ENCODE peak calls at places on chromosomes 13 and 19, in nine cellular contexts. E is cardiac muscle cell; Q is psoas muscle; M is right lobe of liver; T is mucosa of descending colon; H is CD8-positive, alpha-beta memory T cell; U is Panc1; L is fibroblast of lung; N is PC-3. P is an unnamed sample.

GRCh38 chr19:3873151-3873550 is 4.3 kb upstream of the ZFR2 start:
- DNase-seq in E (no peak), Q (no peak), M (no peak), T (no peak), H (no peak), U (no peak), L (no peak), N (no peak), P (no peak)

GRCh38 chr13:109900320-109900719 is 113.9 kb upstream of the IRS2 start:
- DNase-seq in E (peak; percentile 24), Q (no peak), M (no peak), T (no peak), H (no peak), U (no peak), L (no peak), N (no peak), P (no peak)

GRCh38 chr19:45862271-45862563 is 730 bp downstream of the SYMPK start:
- DNase-seq in E (no peak), Q (no peak), M (no peak), T (no peak), H (no peak), U (no peak), L (no peak), N (peak; percentile 6), P (no peak)

GRCh38 chr19:8004723-8005513 is 523 bp downstream of the ELAVL1 start:
- DNase-seq in E (peak; percentile 50), Q (no peak), M (no peak), T (peak; percentile 12), H (peak; percentile 23), U (no peak), L (peak; percentile 12), N (peak; percentile 19), P (peak; percentile 11)

GRCh38 chr13:39273953-39274352 is 235.7 kb downstream of the NHLRC3 start:
- DNase-seq in E (peak; percentile 26), Q (no peak), M (no peak), T (peak; percentile 62), H (no peak), U (no peak), L (peak; percentile 20), N (peak; percentile 28), P (peak; percentile 17)

GRCh38 chr19:34964598-34964997 is 569 bp upstream of the ZNF792 start:
- DNase-seq in E (no peak), Q (no peak), M (no peak), T (no peak), H (no peak), U (no peak), L (no peak), N (no peak), P (no peak)

GRCh38 chr13:42190529-42190928 is 81.4 kb upstream of the AKAP11 start:
- DNase-seq in E (no peak), Q (no peak), M (no peak), T (no peak), H (no peak), U (no peak), L (no peak), N (no peak), P (no peak)

GRCh38 chr13:71860547-71861131 is 6.4 kb downstream of the DACH1 start:
- DNase-seq in E (no peak), Q (no peak), M (no peak), T (no peak), H (no peak), U (no peak), L (no peak), N (no peak), P (peak; percentile 79)

GRCh38 chr13:59680429-59681024 is 483.2 kb downstream of the DIAPH3 start:
- DNase-seq in E (peak; percentile 49), Q (no peak), M (no peak), T (no peak), H (peak; percentile 5), U (no peak), L (peak; percentile 59), N (peak; percentile 39), P (peak; percentile 41)

GRCh38 chr19:17931532-17932191 is 1.2 kb upstream of the CCDC124 start:
- DNase-seq in E (peak; percentile 32), Q (no peak), M (no peak), T (no peak), H (no peak), U (no peak), L (no peak), N (no peak), P (peak; percentile 15)

GRCh38 chr13:76594435-76594834 is 291.8 kb downstream of the KCTD12 start:
- DNase-seq in E (no peak), Q (no peak), M (no peak), T (no peak), H (no peak), U (no peak), L (no peak), N (no peak), P (no peak)

GRCh38 chr13:21822029-21822428 is 151.2 kb downstream of the FGF9 start:
- DNase-seq in E (no peak), Q (no peak), M (no peak), T (no peak), H (no peak), U (no peak), L (no peak), N (no peak), P (no peak)

GRCh38 chr19:29400917-29401711 is 124.7 kb upstream of the VSTM2B start:
- DNase-seq in E (no peak), Q (no peak), M (no peak), T (no peak), H (no peak), U (no peak), L (no peak), N (no peak), P (no peak)

GRCh38 chr19:3849092-3849491 is 19.7 kb downstream of the ZFR2 start:
- DNase-seq in E (no peak), Q (no peak), M (no peak), T (peak; percentile 55), H (peak; percentile 26), U (no peak), L (no peak), N (peak; percentile 67), P (peak; percentile 9)

GRCh38 chr19:2371656-2372055 is 11.6 kb downstream of the TMPRSS9 start:
- DNase-seq in E (no peak), Q (no peak), M (no peak), T (no peak), H (no peak), U (no peak), L (no peak), N (peak; percentile 44), P (no peak)

GRCh38 chr13:35872369-35872768 is 258.8 kb downstream of the DCLK1 start:
- DNase-seq in E (no peak), Q (no peak), M (no peak), T (no peak), H (no peak), U (no peak), L (no peak), N (no peak), P (no peak)
- H3K36me3 ChIP-seq in E (no peaks in the 10 kb centered on the region), Q (no peaks in the 10 kb centered on the region), M (no peaks in the 10 kb centered on the region), T (no peaks in the 10 kb centered on the region), H (no peaks in the 10 kb centered on the region), U (no peaks in the 10 kb centered on the region), L (no peaks in the 10 kb centered on the region), N (no peaks in the 10 kb centered on the region), P (no peaks in the 10 kb centered on the region)

GRCh38 chr19:6856749-6857372 is 30.5 kb upstream of the ADGRE1 start:
- DNase-seq in E (no peak), Q (no peak), M (no peak), T (no peak), H (no peak), U (no peak), L (no peak), N (no peak), P (no peak)

GRCh38 chr19:6853868-6854267 is 33.5 kb upstream of the ADGRE1 start:
- DNase-seq in E (no peak), Q (no peak), M (no peak), T (no peak), H (no peak), U (no peak), L (no peak), N (no peak), P (no peak)

GRCh38 chr19:6852001-6852400 is 35.4 kb upstream of the ADGRE1 start:
- DNase-seq in E (no peak), Q (no peak), M (no peak), T (no peak), H (no peak), U (no peak), L (no peak), N (no peak), P (no peak)

GRCh38 chr19:6851359-6851758 is 36.0 kb upstream of the ADGRE1 start:
- DNase-seq in E (no peak), Q (no peak), M (no peak), T (no peak), H (no peak), U (no peak), L (no peak), N (no peak), P (no peak)

DNA sequence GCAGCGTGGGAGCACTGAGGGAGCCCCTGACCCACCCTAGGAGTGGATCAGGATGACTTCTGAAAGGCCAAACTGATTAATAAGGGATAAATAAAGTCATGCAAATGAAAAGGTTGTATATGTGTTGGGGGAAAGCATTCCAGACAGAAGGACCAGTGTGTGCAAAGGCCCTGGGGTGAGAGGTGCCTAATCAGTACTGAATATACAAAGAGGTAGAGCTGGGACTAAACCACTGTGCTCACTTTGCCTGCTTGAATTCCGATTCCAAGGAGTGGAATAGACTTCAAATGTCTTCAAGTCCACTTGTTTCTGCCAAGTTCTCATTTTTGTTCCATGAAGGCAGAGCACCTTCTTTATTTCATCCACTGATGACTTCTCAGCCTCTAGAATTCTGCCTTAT is 32.6 kb upstream of the ADGRE1 start:
- DNase-seq in E (no peak), Q (no peak), M (no peak), T (no peak), H (no peak), U (no peak), L (no peak), N (no peak), P (no peak)
- H3K36me3 ChIP-seq in E (no peaks in the 10 kb centered on the region), Q (no peaks in the 10 kb centered on the region), M (no peaks in the 10 kb centered on the region), T (no peaks in the 10 kb centered on the region), H (peaks cover 36% of the 10 kb centered on the region), U (no peaks in the 10 kb centered on the region), L (no peaks in the 10 kb centered on the region), N (no peaks in the 10 kb centered on the region), P (no peaks in the 10 kb centered on the region)

DNA sequence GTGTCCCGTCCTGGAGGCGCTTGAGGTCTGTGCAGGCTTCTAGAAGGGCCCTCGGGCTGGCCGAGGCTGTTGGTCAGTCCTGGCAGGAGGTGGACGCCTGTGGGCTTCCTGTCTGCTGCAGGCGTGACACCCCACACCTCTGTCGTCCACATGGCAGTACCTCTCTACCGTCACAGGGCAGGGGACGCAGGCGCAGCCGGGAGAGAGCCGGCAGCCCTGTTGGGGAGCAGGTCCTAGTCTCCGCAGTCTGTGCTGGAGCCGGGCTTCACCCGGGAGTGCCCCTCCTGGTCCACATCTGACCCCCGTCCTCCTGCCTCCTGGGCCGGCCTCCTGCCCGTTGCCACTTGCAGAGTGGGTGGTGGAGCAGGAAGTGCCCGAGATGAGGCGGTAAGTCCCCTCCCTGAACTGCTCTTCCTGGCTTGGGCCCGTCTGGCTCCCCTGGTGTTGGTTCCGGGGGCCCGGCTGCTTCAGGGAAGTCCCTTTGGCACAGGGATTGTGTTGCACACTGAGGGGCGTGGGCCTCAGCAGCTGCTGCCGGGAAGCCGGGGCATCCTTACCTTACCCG is 106.0 kb downstream of the KDM4B start:
- DNase-seq in E (no peak), Q (peak; percentile 50), M (no peak), T (no peak), H (no peak), U (no peak), L (no peak), N (no peak), P (no peak)
- H3K36me3 ChIP-seq in E (peaks cover 7% of the 10 kb centered on the region), Q (peaks cover 39% of the 10 kb centered on the region), M (peaks cover 51% of the 10 kb centered on the region), T (no peaks in the 10 kb centered on the region), H (no peaks in the 10 kb centered on the region), U (no peaks in the 10 kb centered on the region), L (peaks cover 8% of the 10 kb centered on the region), N (peaks cover 3% of the 10 kb centered on the region), P (peaks cover 39% of the 10 kb centered on the region)

GRCh38 chr13:98822238-98822606 is 69.8 kb upstream of the SLC15A1 start:
- DNase-seq in E (peak; percentile 26), Q (no peak), M (no peak), T (no peak), H (no peak), U (no peak), L (peak; percentile 39), N (no peak), P (no peak)
- H3K36me3 ChIP-seq in E (peaks cover 10% of the 10 kb centered on the region), Q (peaks cover 12% of the 10 kb centered on the region), M (no peaks in the 10 kb centered on the region), T (no peaks in the 10 kb centered on the region), H (peaks cover 34% of the 10 kb centered on the region), U (no peaks in the 10 kb centered on the region), L (no peaks in the 10 kb centered on the region), N (peaks cover 3% of the 10 kb centered on the region), P (peaks cover 29% of the 10 kb centered on the region)

P was measured in endothelial cell of umbilical vein.